ENCODE peak calls at places on chromosomes 7 and 10, in six cellular contexts. F, A, Y, L, M and C are unnamed samples.

GRCh38 chr10:126375299-126375698 is 13.0 kb downstream of the ADAM12 start:
- DNase-seq in F (no peak), L (no peak), Y (no peak), A (no peak), M (no peak), C (no peak)

GRCh38 chr7:143286522-143286890 is 1.6 kb upstream of the CASP2 start:
- DNase-seq in L (no peak), Y (no peak), A (no peak), M (no peak), F (no peak), C (no peak)

GRCh38 chr10:117663750-117664149 is 121.2 kb downstream of the EMX2 start:
- DNase-seq in L (no peak), A (peak), Y (peak), M (peak), F (no peak), C (peak)

GRCh38 chr10:115827650-115828049 is 445.4 kb downstream of the GFRA1 start:
- DNase-seq in M (no peak), Y (no peak), L (no peak), A (no peak), F (no peak), C (no peak)

GRCh38 chr7:68015098-68015497 is 1018.5 kb downstream of the TYW1 start:
- DNase-seq in M (no peak), F (no peak), L (no peak), Y (no peak), A (no peak), C (no peak)

GRCh38 chr10:110486680-110487410 is 10.9 kb upstream of the DUSP5 start:
- DNase-seq in M (no peak), F (no peak), L (no peak), Y (no peak), A (no peak), C (no peak)

GRCh38 chr7:155884225-155885161 is 72.2 kb upstream of the SHH start:
- DNase-seq in M (no peak), L (no peak), F (no peak), A (no peak), Y (no peak), C (no peak)

GRCh38 chr7:2523461-2523905 is 3.9 kb downstream of the LFNG start:
- DNase-seq in Y (peak), A (peak), L (peak), F (no peak), M (peak), C (peak)

GRCh38 chr7:99311702-99312101 is 14.0 kb upstream of the ARPC1A start:
- DNase-seq in A (peak), M (no peak), Y (no peak), L (no peak), F (no peak), C (no peak)

GRCh38 chr10:123449234-123449962 is 216.8 kb upstream of the GPR26 start:
- DNase-seq in Y (no peak), M (no peak), A (no peak), L (no peak), F (no peak), C (no peak)

GRCh38 chr10:131790021-131790420 is 110.8 kb upstream of the PPP2R2D start:
- DNase-seq in Y (peak), M (no peak), L (no peak), F (no peak), A (peak), C (no peak)

GRCh38 chr7:105800442-105800841 is 76.0 kb downstream of the ATXN7L1 start:
- DNase-seq in Y (no peak), A (no peak), M (no peak), L (no peak), F (no peak), C (no peak)

GRCh38 chr7:110921478-110922210 is 169.3 kb upstream of the LRRN3 start:
- DNase-seq in M (no peak), Y (no peak), F (no peak), L (no peak), A (no peak), C (no peak)

GRCh38 chr10:32377458-32378370 is 30.8 kb upstream of the EPC1 start:
- DNase-seq in M (peak), A (peak), Y (peak), L (no peak), F (no peak), C (peak)